ENCODE peak calls at places on chromosome 3, in six cellular contexts. Q, R, I, J, M and Y are unnamed samples.

GRCh38 chr3:143482106-143483088 is 362.8 kb downstream of the CHST2 start:
- DNase-seq in I (no peak), J (no peak), M (no peak), R (no peak), Q (no peak), Y (peak; percentile 31)

GRCh38 chr3:70308760-70309159 is 3.7 kb downstream of the MDFIC2 start:
- DNase-seq in R (no peak), M (no peak), Q (no peak), J (no peak), I (peak; percentile 63), Y (no peak)

GRCh38 chr3:10142707-10143560 is 1.4 kb downstream of the VHL start:
- DNase-seq in M (no peak), I (peak; percentile 30), R (no peak), J (no peak), Q (no peak), Y (no peak)

GRCh38 chr3:65833761-65834505 is 204.8 kb downstream of the MAGI1 start:
- DNase-seq in I (peak; percentile 85), R (no peak), Q (no peak), M (no peak), J (no peak), Y (no peak)

GRCh38 chr3:160140756-160141155 is 84.5 kb upstream of the C3orf80 start:
- DNase-seq in Q (no peak), J (no peak), M (no peak), I (no peak), R (no peak), Y (no peak)

GRCh38 chr3:14320221-14320620 is 82.2 kb upstream of the SLC6A6 start:
- DNase-seq in J (no peak), Q (peak; percentile 70), M (no peak), I (no peak), R (no peak), Y (no peak)

GRCh38 chr3:72597756-72598195 is 250.5 kb downstream of the SHQ1 start:
- DNase-seq in Q (no peak), R (no peak), J (no peak), M (no peak), I (peak; percentile 50), Y (no peak)

GRCh38 chr3:41026394-41027177 is 172.7 kb upstream of the CTNNB1 start:
- DNase-seq in Q (peak; percentile 17), J (no peak), M (peak; percentile 69), R (peak; percentile 48), I (peak; percentile 68), Y (no peak)

GRCh38 chr3:108428580-108428979 is 81.8 kb downstream of the MYH15 start:
- DNase-seq in I (no peak), M (no peak), J (no peak), R (no peak), Q (no peak), Y (no peak)

GRCh38 chr3:186589115-186589514 is 18.6 kb downstream of the DNAJB11 start:
- DNase-seq in I (peak; percentile 46), J (no peak), M (no peak), R (no peak), Q (no peak), Y (no peak)

GRCh38 chr3:186057594-186057993 is 51.3 kb downstream of the ETV5 start:
- DNase-seq in J (no peak), I (peak; percentile 93), R (no peak), M (no peak), Q (no peak), Y (no peak)

GRCh38 chr3:24579008-24579407 is 84.4 kb upstream of the THRB start:
- DNase-seq in I (peak; percentile 36), R (no peak), Q (no peak), J (no peak), M (no peak), Y (no peak)

GRCh38 chr3:196323723-196324122 is 5.7 kb upstream of the DYNLT2B start:
- DNase-seq in M (no peak), I (peak; percentile 60), J (no peak), Q (no peak), R (no peak), Y (no peak)

GRCh38 chr3:170352936-170353335 is 4.6 kb upstream of the SKIL start:
- DNase-seq in Q (no peak), M (no peak), R (no peak), J (no peak), I (no peak), Y (no peak)
- H3K4me3 ChIP-seq in Q (no peak overlapping the region), M (no peak overlapping the region), R (no peak overlapping the region), J (no peak overlapping the region), I (no peak overlapping the region), Y (no peak overlapping the region)

GRCh38 chr3:51224283-51224682 is 160.8 kb upstream of the MANF start:
- DNase-seq in I (no peak), J (no peak), Q (no peak), R (no peak), M (no peak), Y (no peak)

GRCh38 chr3:51224843-51225242 is 160.2 kb upstream of the MANF start:
- DNase-seq in M (no peak), Q (no peak), J (no peak), R (no peak), I (no peak), Y (no peak)

DNA sequence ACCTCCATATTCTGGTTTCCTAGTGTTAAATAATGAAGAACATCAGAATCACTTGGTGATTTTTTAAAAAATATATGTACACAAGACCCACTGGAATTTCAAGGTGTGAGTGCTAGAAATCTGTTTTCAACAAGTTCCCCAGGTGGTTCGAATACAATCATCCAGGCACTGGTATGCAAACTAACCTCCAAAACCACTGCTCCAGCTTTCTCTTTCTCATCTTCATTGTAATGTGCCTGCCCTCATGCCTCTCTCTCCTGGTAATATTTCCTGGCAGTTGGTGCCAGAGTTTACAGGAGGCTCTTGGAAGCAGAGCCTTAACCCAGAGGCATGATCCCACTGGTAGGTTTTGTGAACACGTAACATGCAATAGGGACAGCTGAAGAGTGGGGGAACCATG is 163.1 kb upstream of the MANF start:
- DNase-seq in Q (no peak), M (no peak), J (no peak), I (peak; percentile 2), R (no peak), Y (no peak)
- H3K4me1 ChIP-seq in Q (no peaks in the 10 kb centered on the region), M (no peaks in the 10 kb centered on the region), J (no peaks in the 10 kb centered on the region), I (no peaks in the 10 kb centered on the region), R (no peaks in the 10 kb centered on the region), Y (no peaks in the 10 kb centered on the region)

DNA sequence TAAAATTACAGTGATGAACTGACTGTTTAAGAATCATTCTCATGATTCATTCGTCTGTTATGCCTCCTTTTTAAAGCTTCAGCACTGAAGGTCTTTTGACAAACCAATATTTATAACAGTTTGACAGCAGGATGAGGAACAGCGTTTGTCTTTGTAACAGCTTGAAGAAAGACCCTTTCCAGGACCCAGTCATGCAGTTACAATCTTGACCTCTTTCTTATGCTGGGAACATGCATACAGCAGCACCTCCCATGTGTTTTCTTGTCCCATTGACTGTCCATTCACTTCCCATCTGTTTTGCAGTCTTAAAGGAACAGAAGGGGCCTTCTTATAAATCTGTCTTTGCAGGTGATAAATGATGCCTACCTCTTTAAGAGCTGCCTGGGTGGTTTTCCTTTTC is 87.2 kb downstream of the OPA1 start:
- DNase-seq in R (no peak), J (no peak), Q (no peak), I (peak; percentile 16), M (no peak), Y (no peak)
- H3K4me3 ChIP-seq in R (no peak overlapping the region), J (no peak overlapping the region), Q (no peak overlapping the region), I (no peak overlapping the region), M (no peak overlapping the region), Y (no peak overlapping the region)

GRCh38 chr3:126476166-126476975 is 680 bp upstream of the ZXDC start:
- DNase-seq in J (peak; percentile 90), M (no peak), I (peak; percentile 64), R (peak; percentile 53), Q (no peak), Y (peak; percentile 63)
- H3K4me1 ChIP-seq in J (peaks cover 46% of the 10 kb centered on the region), M (peaks cover 45% of the 10 kb centered on the region), I (peaks cover 11% of the 10 kb centered on the region), R (peaks cover 44% of the 10 kb centered on the region), Q (peaks cover 32% of the 10 kb centered on the region), Y (peaks cover 20% of the 10 kb centered on the region)

GRCh38 chr3:149366031-149366430 is 11.4 kb downstream of the TM4SF1 start:
- DNase-seq in R (no peak), J (no peak), Q (no peak), I (no peak), M (no peak), Y (no peak)
- H3K4me3 ChIP-seq in R (no peak overlapping the region), J (no peak overlapping the region), Q (no peak overlapping the region), I (no peak overlapping the region), M (no peak overlapping the region), Y (no peak overlapping the region)

GRCh38 chr3:125191730-125192129 is 20.8 kb downstream of the SLC12A8 start:
- DNase-seq in I (no peak), M (no peak), J (no peak), Q (no peak), R (no peak), Y (no peak)
- H3K4me1 ChIP-seq in I (peaks cover 24% of the 10 kb centered on the region), M (peaks cover 6% of the 10 kb centered on the region), J (no peaks in the 10 kb centered on the region), Q (no peaks in the 10 kb centered on the region), R (peaks cover 7% of the 10 kb centered on the region), Y (no peaks in the 10 kb centered on the region)

GRCh38 chr3:134795776-134796312 is 784 bp downstream of the EPHB1 start:
- DNase-seq in J (no peak), Q (no peak), R (no peak), I (peak; percentile 50), M (no peak), Y (no peak)
- H3K4me3 ChIP-seq in J (peak overlapping the region; percentile 51), Q (peak overlapping the region; percentile 76), R (peak overlapping the region; percentile 33), I (peak overlapping the region; percentile 30), M (peak overlapping the region; percentile 74), Y (peak overlapping the region; percentile 73)

DNA sequence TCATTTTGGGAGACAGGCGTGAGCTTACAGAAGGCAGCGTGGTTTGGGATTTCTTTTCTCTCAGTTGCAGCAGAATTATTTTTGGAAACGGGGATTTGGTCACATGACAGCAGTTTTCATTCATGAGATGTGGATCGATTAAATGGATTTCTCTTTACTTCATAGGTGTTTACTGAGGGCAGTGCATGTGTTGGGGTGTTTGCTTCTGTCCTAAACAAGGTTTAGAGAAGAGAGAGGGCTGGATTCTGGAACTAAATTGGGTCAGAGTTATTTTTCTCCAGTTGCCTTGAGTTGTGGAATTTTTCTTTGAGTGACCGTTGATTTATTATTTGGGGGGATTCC is 18.6 kb upstream of the TRAK1 start:
- DNase-seq in Q (no peak), I (no peak), M (no peak), R (no peak), J (no peak), Y (no peak)
- H3K4me1 ChIP-seq in Q (peaks cover 67% of the 10 kb centered on the region), I (peaks cover 8% of the 10 kb centered on the region), M (peaks cover 95% of the 10 kb centered on the region), R (peaks cover 55% of the 10 kb centered on the region), J (peaks cover 64% of the 10 kb centered on the region), Y (peaks cover 14% of the 10 kb centered on the region)

DNA sequence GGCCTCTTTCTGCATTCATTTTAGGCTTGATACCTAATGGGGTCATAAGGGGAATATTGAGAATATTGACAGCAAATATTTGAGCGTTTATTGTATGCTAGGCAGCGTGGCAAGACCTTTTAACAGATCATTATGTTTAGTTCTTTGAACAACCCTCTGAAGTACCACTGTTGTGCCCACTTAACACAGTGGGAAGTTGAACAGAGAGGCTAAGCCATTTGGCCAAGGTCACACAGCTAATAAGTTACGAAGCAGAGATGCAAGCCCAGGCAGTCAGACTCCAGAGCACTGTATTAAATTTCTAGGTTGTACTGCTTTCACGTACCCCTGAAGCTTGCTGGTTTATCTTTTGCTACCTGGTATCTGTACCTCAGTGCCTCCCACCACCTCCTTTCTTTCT is 1.1 kb downstream of the RAB7A start:
- DNase-seq in I (no peak), R (no peak), M (no peak), Q (no peak), J (no peak), Y (no peak)
- H3K4me3 ChIP-seq in I (peak overlapping the region; percentile 67), R (peak overlapping the region; percentile 99), M (peak overlapping the region; percentile 98), Q (peak overlapping the region; percentile 99), J (peak overlapping the region; percentile 71), Y (peak overlapping the region; percentile 100)